ENCODE peak calls at places on chromosome X, in eight cellular contexts. One of them, this sample, is unnamed. For H3K4me1 and H3K36me3, the result is how much of the 10 kb centered on the place peaks cover.

GRCh38 chrX:121000589-121000988 is 15.0 kb upstream of the CT47A1 start:
- DNase-seq in heart left ventricle: no peak
- DNase-seq in upper lobe of right lung: no peak
- DNase-seq in OCI-LY7: peak
- DNase-seq in tibial nerve: no peak
- DNase-seq in ovary: no peak
- DNase-seq in NT2/D1: peak
- DNase-seq in esophagus squamous epithelium: no peak
- DNase-seq in this sample: no peak

GRCh38 chrX:8520791-8521190 is 56.2 kb downstream of the VCX3B start:
- DNase-seq in heart left ventricle: no peak
- DNase-seq in upper lobe of right lung: no peak
- DNase-seq in OCI-LY7: no peak
- DNase-seq in tibial nerve: no peak
- DNase-seq in ovary: no peak
- DNase-seq in NT2/D1: no peak
- DNase-seq in esophagus squamous epithelium: no peak
- DNase-seq in this sample: no peak

GRCh38 chrX:119539872-119540271 is 25.3 kb downstream of the STEEP1 start:
- DNase-seq in heart left ventricle: no peak
- DNase-seq in upper lobe of right lung: no peak
- DNase-seq in OCI-LY7: peak
- DNase-seq in tibial nerve: no peak
- DNase-seq in ovary: no peak
- DNase-seq in NT2/D1: no peak
- DNase-seq in esophagus squamous epithelium: no peak
- DNase-seq in this sample: no peak

GRCh38 chrX:134604701-134605271 is 53.5 kb downstream of the PLAC1 start:
- DNase-seq in heart left ventricle: no peak
- DNase-seq in upper lobe of right lung: peak
- DNase-seq in OCI-LY7: no peak
- DNase-seq in tibial nerve: no peak
- DNase-seq in ovary: peak
- DNase-seq in NT2/D1: no peak
- DNase-seq in esophagus squamous epithelium: no peak
- DNase-seq in this sample: no peak

GRCh38 chrX:129781134-129782014 is 1.6 kb downstream of the SASH3 start:
- DNase-seq in heart left ventricle: peak
- DNase-seq in upper lobe of right lung: peak
- DNase-seq in OCI-LY7: peak
- DNase-seq in tibial nerve: no peak
- DNase-seq in ovary: no peak
- DNase-seq in NT2/D1: no peak
- DNase-seq in esophagus squamous epithelium: peak
- DNase-seq in this sample: no peak

GRCh38 chrX:130741151-130741550 is 161.9 kb downstream of the ENOX2 start:
- DNase-seq in heart left ventricle: no peak
- DNase-seq in upper lobe of right lung: no peak
- DNase-seq in OCI-LY7: no peak
- DNase-seq in tibial nerve: no peak
- DNase-seq in ovary: no peak
- DNase-seq in NT2/D1: no peak
- DNase-seq in esophagus squamous epithelium: no peak
- DNase-seq in this sample: no peak

GRCh38 chrX:81201692-81202412 is at the start of the genes HMGN5 and SH3BGRL:
- DNase-seq in heart left ventricle: peak
- DNase-seq in upper lobe of right lung: peak
- DNase-seq in OCI-LY7: peak
- DNase-seq in tibial nerve: peak
- DNase-seq in ovary: peak
- DNase-seq in NT2/D1: peak
- DNase-seq in esophagus squamous epithelium: peak
- DNase-seq in this sample: peak

GRCh38 chrX:94053575-94053974 is 379.6 kb downstream of the FAM133A start:
- DNase-seq in heart left ventricle: no peak
- DNase-seq in upper lobe of right lung: no peak
- DNase-seq in OCI-LY7: no peak
- DNase-seq in tibial nerve: no peak
- DNase-seq in ovary: no peak
- DNase-seq in NT2/D1: no peak
- DNase-seq in esophagus squamous epithelium: no peak
- DNase-seq in this sample: no peak

GRCh38 chrX:72073614-72074013 is 58.1 kb downstream of the RTL5 start:
- DNase-seq in heart left ventricle: no peak
- DNase-seq in upper lobe of right lung: no peak
- DNase-seq in OCI-LY7: no peak
- DNase-seq in tibial nerve: no peak
- DNase-seq in ovary: no peak
- DNase-seq in NT2/D1: no peak
- DNase-seq in esophagus squamous epithelium: no peak
- DNase-seq in this sample: no peak

GRCh38 chrX:31449975-31450374 is 378.1 kb upstream of the FTHL17 start:
- DNase-seq in heart left ventricle: no peak
- DNase-seq in upper lobe of right lung: no peak
- DNase-seq in OCI-LY7: no peak
- DNase-seq in tibial nerve: no peak
- DNase-seq in ovary: no peak
- DNase-seq in NT2/D1: no peak
- DNase-seq in esophagus squamous epithelium: no peak
- DNase-seq in this sample: no peak

GRCh38 chrX:56120242-56120641 is 111.9 kb upstream of the KLF8 start:
- DNase-seq in heart left ventricle: no peak
- DNase-seq in upper lobe of right lung: no peak
- DNase-seq in OCI-LY7: no peak
- DNase-seq in tibial nerve: no peak
- DNase-seq in ovary: no peak
- DNase-seq in NT2/D1: no peak
- DNase-seq in esophagus squamous epithelium: no peak
- DNase-seq in this sample: no peak

GRCh38 chrX:29461039-29461438 is 754.3 kb upstream of the MAGEB2 start:
- DNase-seq in heart left ventricle: no peak
- DNase-seq in upper lobe of right lung: no peak
- DNase-seq in OCI-LY7: no peak
- DNase-seq in tibial nerve: no peak
- DNase-seq in ovary: no peak
- DNase-seq in NT2/D1: no peak
- DNase-seq in esophagus squamous epithelium: no peak
- DNase-seq in this sample: no peak
- H3K4me1 ChIP-seq in heart left ventricle: under half
- H3K4me1 ChIP-seq in upper lobe of right lung: under half
- H3K4me1 ChIP-seq in OCI-LY7: under half
- H3K4me1 ChIP-seq in tibial nerve: under half
- H3K4me1 ChIP-seq in ovary: under half
- H3K4me1 ChIP-seq in NT2/D1: under half
- H3K4me1 ChIP-seq in esophagus squamous epithelium: under half
- H3K4me1 ChIP-seq in this sample: under half

DNA sequence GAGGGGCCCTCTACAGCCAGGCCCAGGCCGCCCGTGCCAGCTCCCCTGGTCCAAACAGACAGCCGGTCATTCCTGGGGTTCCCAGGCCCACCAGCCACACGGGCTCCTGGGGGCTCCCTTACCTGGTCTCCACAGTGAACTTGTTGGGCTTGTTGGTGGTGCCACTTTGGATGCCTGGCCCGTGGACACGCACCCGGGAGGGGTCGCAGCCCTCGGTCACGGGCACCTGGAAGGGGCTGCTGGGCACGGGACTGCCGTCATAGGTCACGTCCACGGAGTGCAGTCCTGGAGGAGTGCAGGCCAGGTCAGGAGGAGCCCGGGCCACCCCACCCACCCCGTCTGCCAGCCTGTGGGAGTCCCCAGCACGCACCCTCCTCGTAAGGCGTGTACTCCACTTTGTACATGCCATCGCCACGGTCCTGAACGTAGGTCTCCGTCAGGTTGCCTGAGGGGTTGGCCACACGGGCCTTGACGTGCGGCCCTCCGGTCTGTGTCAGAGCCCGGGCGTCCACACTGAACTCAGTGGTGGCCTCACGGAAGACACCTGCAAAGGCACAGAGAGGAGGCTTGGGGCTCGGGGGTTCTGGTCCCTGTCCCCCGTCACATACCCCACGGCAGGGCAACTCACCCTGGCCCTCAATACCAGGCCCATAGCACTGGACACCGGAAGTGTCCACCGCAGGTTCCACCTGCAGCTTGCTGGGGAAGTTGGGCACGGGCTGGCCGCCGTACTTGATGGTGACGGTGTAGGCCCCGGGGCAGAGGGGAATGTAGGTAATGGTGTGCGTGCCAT is 14.9 kb downstream of the FLNA start:
- DNase-seq in heart left ventricle: no peak
- DNase-seq in upper lobe of right lung: no peak
- DNase-seq in OCI-LY7: no peak
- DNase-seq in tibial nerve: no peak
- DNase-seq in ovary: no peak
- DNase-seq in NT2/D1: no peak
- DNase-seq in esophagus squamous epithelium: no peak
- DNase-seq in this sample: no peak
- H3K36me3 ChIP-seq in heart left ventricle: half or more
- H3K36me3 ChIP-seq in upper lobe of right lung: half or more
- H3K36me3 ChIP-seq in OCI-LY7: half or more
- H3K36me3 ChIP-seq in tibial nerve: half or more
- H3K36me3 ChIP-seq in ovary: under half
- H3K36me3 ChIP-seq in NT2/D1: half or more
- H3K36me3 ChIP-seq in esophagus squamous epithelium: half or more
- H3K36me3 ChIP-seq in this sample: half or more

GRCh38 chrX:33178218-33178617 is 33.1 kb downstream of the DMD start:
- DNase-seq in heart left ventricle: peak
- DNase-seq in upper lobe of right lung: no peak
- DNase-seq in OCI-LY7: no peak
- DNase-seq in tibial nerve: no peak
- DNase-seq in ovary: no peak
- DNase-seq in NT2/D1: no peak
- DNase-seq in esophagus squamous epithelium: no peak
- DNase-seq in this sample: no peak
- H3K4me1 ChIP-seq in heart left ventricle: under half
- H3K4me1 ChIP-seq in upper lobe of right lung: under half
- H3K4me1 ChIP-seq in OCI-LY7: under half
- H3K4me1 ChIP-seq in tibial nerve: under half
- H3K4me1 ChIP-seq in ovary: under half
- H3K4me1 ChIP-seq in NT2/D1: under half
- H3K4me1 ChIP-seq in esophagus squamous epithelium: under half
- H3K4me1 ChIP-seq in this sample: under half

GRCh38 chrX:101028562-101028961 is 23.3 kb downstream of the TRMT2B start:
- DNase-seq in heart left ventricle: no peak
- DNase-seq in upper lobe of right lung: no peak
- DNase-seq in OCI-LY7: no peak
- DNase-seq in tibial nerve: no peak
- DNase-seq in ovary: no peak
- DNase-seq in NT2/D1: no peak
- DNase-seq in esophagus squamous epithelium: no peak
- DNase-seq in this sample: no peak
- H3K36me3 ChIP-seq in heart left ventricle: under half
- H3K36me3 ChIP-seq in upper lobe of right lung: under half
- H3K36me3 ChIP-seq in OCI-LY7: under half
- H3K36me3 ChIP-seq in tibial nerve: under half
- H3K36me3 ChIP-seq in ovary: under half
- H3K36me3 ChIP-seq in NT2/D1: under half
- H3K36me3 ChIP-seq in esophagus squamous epithelium: half or more
- H3K36me3 ChIP-seq in this sample: under half

GRCh38 chrX:47863187-47863586 is 26.5 kb downstream of the ZNF81 start:
- DNase-seq in heart left ventricle: no peak
- DNase-seq in upper lobe of right lung: no peak
- DNase-seq in OCI-LY7: no peak
- DNase-seq in tibial nerve: no peak
- DNase-seq in ovary: no peak
- DNase-seq in NT2/D1: no peak
- DNase-seq in esophagus squamous epithelium: no peak
- DNase-seq in this sample: no peak
- H3K4me1 ChIP-seq in heart left ventricle: under half
- H3K4me1 ChIP-seq in upper lobe of right lung: under half
- H3K4me1 ChIP-seq in OCI-LY7: under half
- H3K4me1 ChIP-seq in tibial nerve: under half
- H3K4me1 ChIP-seq in ovary: under half
- H3K4me1 ChIP-seq in NT2/D1: under half
- H3K4me1 ChIP-seq in esophagus squamous epithelium: under half
- H3K4me1 ChIP-seq in this sample: under half